ENCODE peak calls at places on chromosomes 13 and 19, in six cellular contexts. W is bronchial epithelial cell; K is fibroblast of lung; T is tibial nerve; X is CD8-positive, alpha-beta T cell; A is tibial artery. H is an unnamed sample.

GRCh38 chr13:44404261-44405139 is 30.9 kb downstream of the SERP2 start:
- DNase-seq in X (no peak), T (no peak), K (no peak), A (no peak), W (no peak), H (no peak)

GRCh38 chr13:22121340-22121739 is 450.5 kb downstream of the FGF9 start:
- DNase-seq in K (no peak), T (no peak), W (no peak), X (no peak), A (no peak), H (no peak)

GRCh38 chr19:44608391-44608821 is 5.0 kb upstream of the IGSF23 start:
- DNase-seq in X (no peak), A (no peak), W (peak), K (peak), T (no peak), H (peak)

GRCh38 chr19:1066251-1066747 is 668 bp upstream of the ARHGAP45 start:
- DNase-seq in A (no peak), K (no peak), X (no peak), T (no peak), W (no peak), H (no peak)

GRCh38 chr19:38841787-38842438 is 7.9 kb downstream of the HNRNPL start:
- DNase-seq in W (no peak), T (no peak), A (no peak), K (no peak), X (peak), H (no peak)

GRCh38 chr13:103810026-103810425 is 743.8 kb upstream of the SLC10A2 start:
- DNase-seq in K (no peak), A (no peak), X (no peak), T (no peak), W (no peak), H (no peak)

GRCh38 chr13:50915562-50915961 is 6.0 kb downstream of the RNASEH2B start:
- DNase-seq in K (no peak), W (no peak), A (no peak), X (no peak), T (no peak), H (no peak)

GRCh38 chr19:44476559-44477408 is 23.5 kb downstream of the ZNF180 start:
- DNase-seq in T (no peak), X (no peak), W (peak), A (no peak), K (peak), H (peak)

GRCh38 chr19:33387351-33388230 is 14.1 kb downstream of the CEBPG start:
- DNase-seq in W (no peak), A (no peak), X (no peak), T (no peak), K (no peak), H (no peak)

GRCh38 chr19:49058592-49058991 is 1.0 kb upstream of the CGB7 start:
- DNase-seq in K (no peak), X (no peak), A (no peak), W (peak), T (no peak), H (peak)

GRCh38 chr19:22882797-22883196 is 50.7 kb downstream of the ZNF723 start:
- DNase-seq in K (peak), A (no peak), X (no peak), T (peak), W (peak), H (peak)

GRCh38 chr13:22336460-22336859 is 665.6 kb downstream of the FGF9 start:
- DNase-seq in X (no peak), T (no peak), K (no peak), W (no peak), A (no peak), H (no peak)

GRCh38 chr19:19179548-19180441 is 9.7 kb upstream of the MEF2B start:
- DNase-seq in T (no peak), W (no peak), K (no peak), X (no peak), A (no peak), H (no peak)

GRCh38 chr13:29935309-29935981 is 85.0 kb upstream of the UBL3 start:
- DNase-seq in T (no peak), X (peak), A (no peak), K (no peak), W (no peak), H (no peak)

GRCh38 chr13:40152145-40152544 is 496.7 kb downstream of the COG6 start:
- DNase-seq in W (peak), T (no peak), X (no peak), K (peak), A (peak), H (peak)

GRCh38 chr19:4083677-4084546 is 17.2 kb upstream of the ZBTB7A start:
- DNase-seq in X (peak), T (no peak), K (no peak), W (no peak), A (no peak), H (no peak)

GRCh38 chr19:7191946-7192691 is 102.1 kb downstream of the INSR start:
- DNase-seq in T (no peak), K (no peak), W (no peak), A (no peak), X (peak), H (no peak)

GRCh38 chr13:42345367-42345766 is 73.4 kb downstream of the AKAP11 start:
- DNase-seq in W (no peak), T (no peak), X (no peak), A (no peak), K (no peak), H (no peak)

GRCh38 chr13:52906122-52906903 is 57.9 kb upstream of the PCDH8 start:
- DNase-seq in T (no peak), A (no peak), K (no peak), W (no peak), X (no peak), H (no peak)

GRCh38 chr13:102440259-102440936 is 38.5 kb upstream of the FGF14 start:
- DNase-seq in K (no peak), A (no peak), W (peak), X (no peak), T (no peak), H (no peak)

GRCh38 chr13:22846551-22846950 is 334.2 kb upstream of the SGCG start:
- DNase-seq in T (no peak), W (no peak), X (no peak), A (no peak), K (no peak), H (no peak)

GRCh38 chr13:99150575-99151370 is 49.9 kb upstream of the UBAC2 start:
- DNase-seq in T (no peak), X (no peak), W (peak), A (no peak), K (peak), H (peak)

GRCh38 chr13:72397265-72397664 is 330.2 kb downstream of the MZT1 start:
- DNase-seq in A (no peak), X (no peak), K (no peak), T (no peak), W (no peak), H (no peak)

GRCh38 chr19:49699364-49699763 is 8.4 kb downstream of the CPT1C start:
- DNase-seq in X (no peak), T (no peak), A (no peak), W (no peak), K (no peak), H (no peak)

GRCh38 chr19:47730910-47731309 is 14.4 kb upstream of the NOP53 start:
- DNase-seq in K (no peak), X (no peak), A (no peak), T (no peak), W (no peak), H (no peak)

GRCh38 chr13:67328895-67329294 is 98.8 kb upstream of the PCDH9 start:
- DNase-seq in W (no peak), K (no peak), T (no peak), A (no peak), X (no peak), H (no peak)

GRCh38 chr13:31476266-31476665 is 263.1 kb upstream of the RXFP2 start:
- DNase-seq in A (no peak), X (no peak), W (no peak), K (peak), T (no peak), H (peak)

DNA sequence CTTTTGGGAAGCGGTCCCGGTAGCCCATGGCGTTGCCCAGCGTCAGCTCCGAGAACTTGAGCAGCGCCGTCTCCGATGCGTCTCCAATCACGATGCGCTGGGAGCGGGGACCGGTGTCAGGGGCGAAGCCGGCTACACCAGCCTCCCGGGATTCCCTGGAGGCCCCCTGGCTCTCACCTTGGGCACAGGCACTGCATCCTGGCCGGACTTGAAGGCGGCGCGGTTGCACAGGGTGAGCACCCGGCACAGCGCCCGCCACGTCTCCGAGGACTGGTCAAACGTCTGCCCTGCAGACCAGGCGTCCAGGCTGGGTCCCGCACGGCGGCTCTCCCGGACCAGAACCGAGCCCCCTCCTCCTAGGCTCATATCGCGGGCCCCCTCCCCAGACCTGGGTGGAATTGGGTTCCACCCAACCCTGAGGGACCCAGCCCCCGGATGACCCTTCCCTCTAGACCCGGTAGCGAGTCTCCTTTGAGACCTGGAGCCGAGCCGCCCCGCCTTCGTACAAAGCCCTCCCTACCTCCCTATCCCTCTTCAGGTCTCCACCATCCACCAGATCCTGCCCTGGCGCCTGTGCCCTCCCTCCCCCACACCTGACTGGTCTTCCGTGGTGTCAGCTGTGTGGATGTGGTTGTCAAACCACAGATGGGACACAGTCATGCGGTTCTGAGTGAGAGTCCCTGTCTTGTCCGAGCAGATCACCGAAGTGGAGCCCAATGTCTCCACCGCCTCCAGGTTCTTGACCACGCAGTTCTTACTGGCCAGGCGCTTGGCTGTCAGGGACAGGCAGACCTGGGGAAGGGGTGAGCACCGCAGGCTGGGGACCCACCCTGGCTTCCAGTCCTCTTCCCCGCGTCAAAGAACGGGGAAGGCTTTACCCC is 4.8 kb downstream of the ATP4A start:
- DNase-seq in A (peak), T (no peak), K (no peak), X (no peak), W (no peak), H (no peak)
- H3K4me3 ChIP-seq in A (peak), T (no peak), K (peak), X (peak), W (no peak), H (peak)

GRCh38 chr13:97018029-97018819 is 23.9 kb upstream of the OXGR1 start:
- DNase-seq in W (peak), X (peak), K (peak), A (no peak), T (peak), H (peak)
- TF ChIP-seq CTCF in W (peak), X (peak), K (peak), A (peak), T (peak), H (peak)

DNA sequence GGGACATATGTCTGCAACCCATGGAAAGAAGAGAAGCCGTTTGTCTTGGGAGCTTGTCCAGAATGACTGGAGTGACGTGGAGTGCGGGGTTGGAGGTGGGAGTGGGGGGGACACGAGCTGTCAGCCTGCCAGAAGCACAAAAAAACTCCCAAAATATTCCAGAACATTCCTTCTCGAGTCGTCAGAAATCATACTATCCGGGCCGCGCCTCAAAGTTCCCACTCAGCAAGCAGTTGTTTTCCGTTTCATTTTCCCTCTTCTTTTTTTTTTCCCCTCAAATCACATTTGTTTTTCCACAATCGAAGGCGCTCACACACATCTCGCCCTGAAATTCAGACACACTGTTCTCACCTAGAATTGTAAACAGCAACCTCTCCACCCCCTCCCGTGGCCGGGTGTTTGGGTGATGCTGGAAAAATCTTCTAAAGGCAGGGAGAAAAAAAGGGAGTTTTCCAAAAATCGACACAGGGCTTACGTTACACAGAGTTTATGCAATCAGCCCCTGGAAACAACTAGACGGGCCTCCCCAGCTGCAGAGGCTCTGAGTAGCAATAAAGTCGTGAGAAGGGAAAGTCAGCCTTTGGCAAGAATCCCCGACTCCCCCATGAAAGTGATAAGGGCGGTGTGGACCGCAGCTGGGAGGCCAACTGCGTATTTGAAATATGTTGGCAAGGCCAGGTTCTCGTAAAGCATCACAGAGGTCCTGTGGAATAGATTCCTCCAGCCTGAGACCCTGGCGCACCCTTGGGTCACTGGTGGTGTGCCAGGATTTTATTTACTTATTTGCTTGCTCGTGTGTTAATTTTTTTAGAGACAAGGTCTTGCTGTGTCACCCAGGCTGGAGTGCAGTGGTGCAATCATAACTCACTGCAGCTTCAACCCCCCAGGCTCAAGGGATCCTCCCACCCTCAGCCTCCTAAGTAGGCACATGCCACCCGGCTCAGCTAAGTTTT is 31.2 kb upstream of the KLF2 start:
- DNase-seq in X (no peak), K (peak), W (peak), T (peak), A (peak), H (peak)
- H3K4me3 ChIP-seq in X (no peak), K (peak), W (no peak), T (peak), A (peak), H (peak)

GRCh38 chr13:96229356-96229755 is 139.4 kb downstream of the HS6ST3 start:
- DNase-seq in A (no peak), K (peak), X (no peak), W (peak), T (no peak), H (peak)
- TF ChIP-seq CTCF in A (no peak), K (no peak), X (no peak), W (peak), T (no peak), H (peak)

GRCh38 chr19:54432144-54432738 is 16.8 kb upstream of the LENG8 start:
- DNase-seq in W (peak), A (no peak), T (no peak), X (no peak), K (no peak), H (no peak)

GRCh38 chr19:54430306-54431254 is 15.3 kb downstream of the TTYH1 start:
- DNase-seq in T (no peak), K (peak), W (no peak), A (no peak), X (peak), H (no peak)

GRCh38 chr19:54429176-54429495 is 13.9 kb downstream of the TTYH1 start:
- DNase-seq in K (no peak), T (no peak), A (no peak), X (no peak), W (no peak), H (no peak)

GRCh38 chr19:54429545-54430227 is 14.4 kb downstream of the TTYH1 start:
- DNase-seq in W (no peak), X (no peak), A (no peak), T (no peak), K (no peak), H (no peak)

DNA sequence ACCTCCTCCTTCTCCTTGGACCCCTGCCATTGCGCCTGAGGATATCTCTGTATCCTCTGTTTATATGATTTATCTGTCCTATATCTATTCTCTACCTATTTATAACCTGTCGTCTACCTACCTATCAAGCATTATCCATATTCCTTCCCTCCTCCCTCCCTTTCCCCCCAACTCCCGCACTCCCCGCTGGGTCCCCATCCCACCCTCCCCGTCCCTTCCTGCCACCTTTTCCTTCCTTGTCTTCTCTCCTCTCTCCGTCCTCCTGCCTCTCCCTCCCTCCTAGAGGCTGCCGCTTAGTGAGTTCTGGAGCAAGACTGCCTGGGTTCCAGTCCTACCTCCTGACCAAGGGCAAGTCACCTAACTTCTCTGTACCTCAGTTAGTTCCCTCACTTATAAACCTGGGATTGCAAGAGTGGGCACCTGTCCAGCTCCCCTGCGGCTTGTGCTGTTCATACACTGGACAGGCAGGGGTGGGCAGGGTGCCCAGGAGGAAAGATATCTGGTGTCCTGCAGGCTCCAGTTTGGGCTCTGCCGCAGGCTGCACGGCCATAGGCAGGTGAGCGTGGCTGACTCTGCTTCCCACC is 16.1 kb downstream of the TTYH1 start:
- DNase-seq in A (no peak), T (no peak), K (no peak), X (no peak), W (peak), H (peak)
- H3K4me3 ChIP-seq in A (no peak), T (no peak), K (no peak), X (no peak), W (no peak), H (no peak)

DNA sequence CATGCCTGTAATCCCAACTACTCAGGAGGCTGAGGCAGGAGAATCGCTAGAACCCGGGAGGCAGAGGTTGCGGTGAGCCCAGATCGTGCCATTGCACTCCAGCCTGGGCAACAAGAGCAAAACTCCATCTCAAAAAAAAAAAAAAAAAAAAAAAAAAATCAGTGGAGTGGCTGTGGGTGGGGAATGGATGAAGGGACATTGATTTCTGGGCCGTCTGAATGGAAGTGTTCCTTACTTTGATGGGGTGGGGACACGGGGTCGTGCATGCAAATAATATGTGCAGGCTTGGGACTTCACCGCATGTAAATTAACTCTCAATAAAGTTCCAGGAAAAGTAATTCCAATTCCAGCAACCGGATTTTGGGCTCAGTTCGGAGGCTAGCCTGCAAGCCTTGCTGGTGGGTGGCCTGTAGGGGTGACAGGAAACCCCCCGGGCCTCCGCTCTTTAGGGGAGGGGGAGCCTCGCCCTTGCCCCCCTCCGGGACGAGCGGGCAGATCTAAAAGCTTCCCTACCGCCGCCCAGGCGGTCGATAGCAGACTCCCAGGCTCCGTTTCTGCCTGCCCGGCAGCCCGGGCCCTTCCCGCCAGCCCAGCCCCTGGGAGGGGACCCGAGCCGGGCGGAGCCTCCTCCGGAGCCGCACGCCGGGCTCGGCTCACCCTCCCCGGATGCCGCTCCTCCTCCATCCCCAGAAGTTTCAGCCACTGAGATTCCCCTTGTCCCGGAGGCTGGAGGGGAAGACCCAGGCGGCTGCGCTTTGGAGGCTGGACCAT is 48.0 kb upstream of the ADGRE5 start:
- DNase-seq in A (no peak), W (no peak), T (no peak), K (peak), X (no peak), H (peak)
- TF ChIP-seq CTCF in A (no peak), W (no peak), T (no peak), K (no peak), X (no peak), H (no peak)

GRCh38 chr19:18086590-18087138 is at the start of gene IL12RB1:
- DNase-seq in T (no peak), K (no peak), X (peak), A (no peak), W (no peak), H (no peak)

GRCh38 chr19:18093439-18094161 is 4.0 kb upstream of the MAST3 start:
- DNase-seq in T (no peak), X (no peak), A (no peak), W (peak), K (peak), H (peak)

GRCh38 chr19:18089726-18090125 is 3.0 kb upstream of the IL12RB1 start:
- DNase-seq in T (no peak), X (no peak), W (no peak), A (no peak), K (no peak), H (no peak)

GRCh38 chr19:18090545-18091216 is 3.9 kb upstream of the IL12RB1 start:
- DNase-seq in W (no peak), X (no peak), T (no peak), K (no peak), A (no peak), H (peak)

DNA sequence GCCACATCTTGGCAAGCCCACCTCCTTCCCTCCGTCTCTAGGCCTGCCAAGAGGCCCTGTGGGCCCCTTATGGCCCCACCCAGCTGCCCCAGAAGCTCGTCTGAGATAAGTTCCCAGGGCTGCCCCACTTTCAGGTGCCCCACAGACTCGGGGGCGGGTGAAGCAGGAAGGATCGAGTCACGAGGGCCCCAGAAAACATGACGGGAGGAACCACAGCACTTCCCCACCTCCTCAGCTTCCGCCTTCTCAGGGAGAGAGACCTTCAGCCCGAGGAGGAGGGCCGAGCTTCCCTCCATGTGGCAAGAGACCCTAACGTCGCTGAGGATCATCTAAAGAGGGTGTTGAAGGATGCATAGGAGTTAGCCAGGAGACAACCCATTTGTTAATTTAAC is 4.5 kb upstream of the IL12RB1 start:
- DNase-seq in W (no peak), T (peak), A (peak), K (no peak), X (peak), H (no peak)
- H3K4me3 ChIP-seq in W (no peak), T (no peak), A (no peak), K (no peak), X (peak), H (no peak)